ENCODE peak calls at places on chromosomes 3 and 15, in ten cellular contexts. D, G, T, B, M, Q, C, N, V and U are unnamed samples.
A peak's percentile ranks its signal among the peaks of the same experiment; 100 is the strongest.

GRCh38 chr15:80275946-80276345 is 23.9 kb upstream of the CTXND1 start:
- DNase-seq in Q (no peak), M (no peak), V (no peak), D (peak; percentile 14), T (peak; percentile 50), N (no peak), B (peak; percentile 14), C (no peak), G (no peak), U (no peak)

GRCh38 chr3:37054370-37054769 is 61.1 kb downstream of the MLH1 start:
- DNase-seq in M (no peak), V (no peak), D (peak; percentile 37), Q (no peak), B (peak; percentile 50), C (no peak), G (peak; percentile 40), T (peak; percentile 61), N (no peak), U (no peak)

GRCh38 chr15:41417418-41417811 is 520 bp downstream of the RTF1 start:
- DNase-seq in N (no peak), C (no peak), Q (no peak), T (no peak), B (peak; percentile 25), G (no peak), D (peak; percentile 2), V (no peak), M (no peak), U (peak; percentile 55)

GRCh38 chr15:77526582-77527163 is 106.0 kb downstream of the HMG20A start:
- DNase-seq in N (no peak), V (no peak), G (no peak), T (no peak), M (peak; percentile 33), C (no peak), D (no peak), B (no peak), Q (no peak), U (no peak)

GRCh38 chr3:37683321-37683720 is 178.4 kb upstream of the CTDSPL start:
- DNase-seq in D (no peak), V (no peak), G (no peak), B (no peak), Q (no peak), C (no peak), M (no peak), N (no peak), T (no peak), U (no peak)

GRCh38 chr3:16723994-16724393 is 118.8 kb upstream of the DAZL start:
- DNase-seq in M (no peak), G (peak; percentile 64), T (peak; percentile 54), Q (no peak), D (peak; percentile 62), V (no peak), B (peak; percentile 70), N (no peak), C (peak; percentile 4), U (no peak)

GRCh38 chr15:58477228-58477627 is 45.4 kb downstream of the LIPC start:
- DNase-seq in C (no peak), T (no peak), G (no peak), M (no peak), Q (no peak), D (no peak), B (no peak), N (no peak), V (no peak), U (no peak)

GRCh38 chr15:91973481-91973880 is 120.0 kb downstream of the SLCO3A1 start:
- DNase-seq in C (no peak), M (no peak), T (no peak), N (no peak), G (no peak), D (no peak), B (no peak), Q (no peak), V (no peak), U (no peak)

GRCh38 chr3:192055946-192056345 is 595.0 kb downstream of the PYDC2 start:
- DNase-seq in T (no peak), Q (no peak), C (no peak), N (no peak), G (no peak), M (no peak), D (no peak), V (no peak), B (no peak), U (no peak)

GRCh38 chr3:134406331-134407246 is 32.3 kb upstream of the AMOTL2 start:
- DNase-seq in Q (no peak), M (no peak), V (peak; percentile 31), B (no peak), N (no peak), G (no peak), C (peak; percentile 50), D (no peak), T (no peak), U (peak; percentile 73)

GRCh38 chr3:124685481-124685880 is 44.8 kb upstream of the UMPS start:
- DNase-seq in T (no peak), Q (no peak), B (no peak), C (no peak), M (no peak), V (no peak), D (peak; percentile 18), G (no peak), N (no peak), U (no peak)

GRCh38 chr15:26910715-26911114 is 43.9 kb downstream of the GABRA5 start:
- DNase-seq in G (no peak), C (no peak), V (no peak), D (no peak), N (no peak), Q (no peak), B (no peak), T (no peak), M (no peak), U (no peak)

GRCh38 chr15:42553549-42553948 is 4.9 kb downstream of the HAUS2 start:
- DNase-seq in T (no peak), G (no peak), M (no peak), B (no peak), Q (no peak), C (no peak), V (no peak), D (no peak), N (no peak), U (no peak)

GRCh38 chr15:72423256-72423655 is 25.2 kb downstream of the TMEM202 start:
- DNase-seq in C (no peak), B (no peak), G (no peak), D (no peak), T (no peak), Q (no peak), M (no peak), V (no peak), N (no peak), U (no peak)

GRCh38 chr15:57909388-57909787 is 156.1 kb downstream of the ALDH1A2 start:
- DNase-seq in D (no peak), N (no peak), G (no peak), C (no peak), B (no peak), Q (no peak), V (no peak), M (no peak), T (no peak), U (no peak)

GRCh38 chr3:45994661-45995369 is 809 bp downstream of the FYCO1 start:
- DNase-seq in N (no peak), D (no peak), T (no peak), C (no peak), V (no peak), M (no peak), B (no peak), G (no peak), Q (no peak), U (no peak)

DNA sequence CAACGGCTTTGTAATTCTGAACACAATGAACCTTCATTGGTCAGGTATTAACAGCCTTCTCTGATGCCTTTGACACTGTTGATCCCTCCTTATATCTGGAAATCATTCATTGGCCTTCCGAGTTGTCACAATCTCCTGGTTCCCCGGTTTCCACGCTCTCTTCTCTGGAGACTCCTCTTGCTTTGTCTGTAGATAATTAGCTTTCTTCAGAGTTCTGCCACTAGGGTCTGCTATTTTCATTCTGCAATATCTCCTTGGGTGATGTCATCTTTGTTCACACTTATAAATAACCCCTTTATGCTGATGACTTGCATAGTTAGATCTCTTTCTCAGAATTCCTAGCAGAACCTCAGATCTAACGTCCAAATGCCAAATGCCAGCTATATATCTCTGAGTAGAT is 583.8 kb upstream of the ZNF717 start:
- DNase-seq in G (no peak), B (peak; percentile 82), N (no peak), M (no peak), C (no peak), T (no peak), Q (no peak), V (no peak), D (peak; percentile 48), U (no peak)
- TF ChIP-seq CTCF in G (peak; percentile 20), B (peak; percentile 73), N (peak; percentile 60), M (no peak), C (no peak), T (no peak), Q (no peak), V (no peak), D (peak; percentile 62), U (no peak)

GRCh38 chr3:119380697-119381096 is 82.7 kb downstream of the TMEM39A start:
- DNase-seq in B (peak; percentile 22), T (no peak), G (no peak), C (no peak), D (no peak), Q (no peak), N (no peak), V (no peak), M (no peak), U (no peak)
- TF ChIP-seq CTCF in B (peak; percentile 20), T (peak; percentile 10), G (no peak), C (no peak), D (no peak), Q (no peak), N (peak; percentile 13), V (no peak), M (no peak), U (no peak)

GRCh38 chr3:85800676-85801075 is 841.9 kb downstream of the CADM2 start:
- DNase-seq in M (no peak), Q (no peak), N (no peak), D (no peak), C (no peak), T (no peak), B (no peak), V (no peak), G (no peak), U (no peak)

GRCh38 chr3:85796140-85796539 is 837.4 kb downstream of the CADM2 start:
- DNase-seq in N (no peak), M (no peak), Q (no peak), V (no peak), C (no peak), B (no peak), D (no peak), G (no peak), T (no peak), U (no peak)

GRCh38 chr3:85801955-85802354 is 843.2 kb downstream of the CADM2 start:
- DNase-seq in C (peak; percentile 30), M (no peak), D (no peak), T (no peak), G (no peak), Q (no peak), V (no peak), B (peak; percentile 47), N (no peak), U (peak; percentile 4)
- TF ChIP-seq CTCF in C (peak; percentile 56), M (no peak), D (peak; percentile 75), T (peak; percentile 9), G (peak; percentile 19), Q (no peak), V (no peak), B (peak; percentile 61), N (no peak), U (peak; percentile 39)

DNA sequence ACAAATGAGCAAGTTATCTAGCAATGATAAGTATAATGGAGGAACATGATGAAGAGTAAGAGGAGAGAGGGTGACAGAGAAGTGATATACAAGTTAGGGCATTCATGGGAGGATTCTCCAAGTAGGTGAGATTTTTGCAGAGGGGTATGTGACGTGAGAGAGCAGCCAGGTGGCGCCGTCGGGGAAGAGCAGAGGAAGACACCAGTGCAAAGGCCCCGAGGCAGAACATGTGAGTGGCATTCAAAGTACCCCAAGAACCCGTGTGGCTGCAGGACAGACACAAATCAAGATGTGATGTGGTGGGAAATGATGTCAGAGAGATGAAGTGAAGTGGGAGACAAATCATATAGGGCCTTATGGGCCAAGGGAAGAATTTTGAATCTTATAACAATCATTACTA is 81.8 kb upstream of the GRM7 start:
- DNase-seq in B (no peak), V (no peak), Q (no peak), C (no peak), D (no peak), G (no peak), T (no peak), N (no peak), M (no peak), U (no peak)
- TF ChIP-seq CTCF in B (no peak), V (no peak), Q (no peak), C (no peak), D (no peak), G (no peak), T (no peak), N (no peak), M (no peak), U (no peak)